ENCODE peak calls at places on chromosomes 6 and 20, in seven cellular contexts. Z is NCI-H2081, P is H4, N is SHP77, D is A549, R is Right ventricle myocardium superior, H is NCI-H1092. Y is an unnamed sample.

GRCh38 chr20:1291191-1291741 is 25.2 kb downstream of the SNPH start:
- DNase-seq in Z (no peak), P (peak), N (no peak), D (no peak), R (no peak), H (no peak), Y (no peak)

GRCh38 chr6:144284474-144284752 is 722 bp upstream of the UTRN start:
- DNase-seq in Z (no peak), P (no peak), N (no peak), D (no peak), R (no peak), H (no peak), Y (no peak)

GRCh38 chr6:73248192-73248898 is 14.7 kb downstream of the KHDC1 start:
- DNase-seq in Z (no peak), P (no peak), N (no peak), D (no peak), R (no peak), H (no peak), Y (peak)

GRCh38 chr6:121418346-121418745 is 17.1 kb upstream of the GJA1 start:
- DNase-seq in Z (no peak), P (no peak), N (no peak), D (no peak), R (no peak), H (no peak), Y (no peak)

GRCh38 chr6:116255246-116255800 is 1.4 kb upstream of the TSPYL4 start:
- DNase-seq in Z (no peak), P (no peak), N (peak), D (no peak), R (no peak), H (no peak), Y (no peak)

GRCh38 chr6:88266126-88266525 is 100.0 kb upstream of the CNR1 start:
- DNase-seq in Z (no peak), P (no peak), N (no peak), D (no peak), R (no peak), H (no peak), Y (no peak)

GRCh38 chr20:46621492-46621891 is 29.8 kb downstream of the SLC13A3 start:
- DNase-seq in Z (no peak), P (no peak), N (no peak), D (no peak), R (no peak), H (no peak), Y (no peak)

GRCh38 chr6:127484207-127484858 is 25.1 kb upstream of the KIAA0408 start:
- DNase-seq in Z (no peak), P (peak), N (no peak), D (peak), R (no peak), H (no peak), Y (no peak)

GRCh38 chr20:62936996-62937352 is 973 bp upstream of the GID8 start:
- DNase-seq in Z (no peak), P (no peak), N (no peak), D (peak), R (no peak), H (no peak), Y (no peak)

GRCh38 chr6:145475794-145476396 is 259.4 kb downstream of the EPM2A start:
- DNase-seq in Z (no peak), P (no peak), N (no peak), D (no peak), R (no peak), H (no peak), Y (no peak)

GRCh38 chr20:48283470-48284110 is 498.3 kb upstream of the SULF2 start:
- DNase-seq in Z (peak), P (peak), N (no peak), D (no peak), R (peak), H (peak), Y (peak)

GRCh38 chr20:22977047-22977785 is 57.9 kb upstream of the SSTR4 start:
- DNase-seq in Z (no peak), P (no peak), N (no peak), D (no peak), R (peak), H (no peak), Y (no peak)

GRCh38 chr6:18264338-18265098 is at the start of gene DEK:
- DNase-seq in Z (peak), P (peak), N (peak), D (peak), R (peak), H (peak), Y (peak)

GRCh38 chr20:13029687-13030510 is 21.1 kb downstream of the SPTLC3 start:
- DNase-seq in Z (no peak), P (peak), N (no peak), D (peak), R (no peak), H (no peak), Y (no peak)

GRCh38 chr20:63287697-63288580 is 5.0 kb upstream of the COL20A1 start:
- DNase-seq in Z (no peak), P (no peak), N (no peak), D (no peak), R (no peak), H (no peak), Y (no peak)